ENCODE peak calls at places on chromosome X, in five cellular contexts. U, B, W, I and K are unnamed samples.

GRCh38 chrX:95346854-95347253 is 1337.8 kb upstream of the DIAPH2 start:
- DNase-seq in W (no peak), U (no peak), B (no peak), I (peak), K (no peak)

GRCh38 chrX:57329008-57329407 is 42.5 kb downstream of the FAAH2 start:
- DNase-seq in U (no peak), B (no peak), I (no peak), W (no peak), K (no peak)

GRCh38 chrX:56833626-56834025 is 104.6 kb downstream of the NBDY start:
- DNase-seq in U (no peak), W (no peak), B (no peak), I (no peak), K (no peak)

GRCh38 chrX:39689374-39690104 is 408.2 kb downstream of the BCOR start:
- DNase-seq in B (no peak), W (no peak), I (no peak), U (peak), K (no peak)

GRCh38 chrX:64908121-64908520 is 68.1 kb downstream of the ZC4H2 start:
- DNase-seq in I (no peak), U (no peak), W (no peak), B (no peak), K (no peak)

GRCh38 chrX:12702509-12703091 is 88.6 kb upstream of the PRPS2 start:
- DNase-seq in B (no peak), W (no peak), I (peak), U (no peak), K (no peak)

GRCh38 chrX:140354431-140355120 is 150.3 kb downstream of the SOX3 start:
- DNase-seq in W (no peak), U (no peak), I (no peak), B (no peak), K (no peak)

GRCh38 chrX:86047174-86047991 is at the start of gene CHM:
- DNase-seq in W (peak), U (peak), I (peak), B (peak), K (peak)

GRCh38 chrX:45900751-45901150 is 644.5 kb downstream of the ZNF674 start:
- DNase-seq in I (no peak), W (no peak), U (no peak), B (no peak), K (no peak)

GRCh38 chrX:33415454-33415853 is 204.1 kb upstream of the DMD start:
- DNase-seq in W (no peak), U (no peak), B (no peak), I (no peak), K (no peak)

GRCh38 chrX:10167573-10167972 is 10.8 kb downstream of the CLCN4 start:
- DNase-seq in I (no peak), U (no peak), B (no peak), W (no peak), K (no peak)

GRCh38 chrX:134743121-134743520 is 84.8 kb upstream of the PLAC1 start:
- DNase-seq in B (no peak), I (no peak), U (no peak), W (no peak), K (no peak)

GRCh38 chrX:20947411-20947912 is 426.8 kb upstream of the CNKSR2 start:
- DNase-seq in I (no peak), U (no peak), B (no peak), W (no peak), K (no peak)

GRCh38 chrX:129769467-129770154 is 10.1 kb upstream of the SASH3 start:
- DNase-seq in B (no peak), W (no peak), I (no peak), U (no peak), K (no peak)

GRCh38 chrX:128458888-128459287 is 406.7 kb upstream of the ACTRT1 start:
- DNase-seq in I (peak), U (no peak), W (no peak), B (no peak), K (peak)

GRCh38 chrX:127243654-127244053 is 424.1 kb downstream of the PRR32 start:
- DNase-seq in W (no peak), I (no peak), B (no peak), U (no peak), K (no peak)

GRCh38 chrX:71514367-71515038 is 18.4 kb upstream of the OGT start:
- DNase-seq in W (no peak), U (no peak), I (no peak), B (no peak), K (no peak)

GRCh38 chrX:2707334-2707760 is 16.3 kb downstream of the CD99 start:
- DNase-seq in W (peak), U (peak), I (peak), B (peak), K (peak)

GRCh38 chrX:148867596-148867995 is 367.2 kb downstream of the AFF2 start:
- DNase-seq in I (no peak), W (no peak), U (no peak), B (no peak), K (no peak)

GRCh38 chrX:40415675-40416074 is 165.1 kb upstream of the ATP6AP2 start:
- DNase-seq in U (peak), B (no peak), I (no peak), W (no peak), K (no peak)

GRCh38 chrX:68929332-68930150 is 100.7 kb downstream of the EFNB1 start:
- DNase-seq in U (no peak), I (peak), B (peak), W (peak), K (no peak)

GRCh38 chrX:126580877-126581276 is 28.3 kb upstream of the DCAF12L1 start:
- DNase-seq in B (no peak), I (no peak), W (no peak), U (no peak), K (no peak)

GRCh38 chrX:11698747-11699146 is 33.0 kb upstream of the ARHGAP6 start:
- DNase-seq in B (no peak), I (no peak), U (no peak), W (no peak), K (no peak)

GRCh38 chrX:132900631-132901030 is 57.8 kb downstream of the HS6ST2 start:
- DNase-seq in B (no peak), I (no peak), W (no peak), U (no peak), K (no peak)

GRCh38 chrX:147738260-147738659 is 173.5 kb upstream of the FMR1 start:
- DNase-seq in U (no peak), I (no peak), W (no peak), B (no peak), K (no peak)

GRCh38 chrX:39289827-39290226 is 488.6 kb downstream of the MID1IP1 start:
- DNase-seq in W (no peak), B (no peak), U (no peak), I (no peak), K (no peak)

GRCh38 chrX:40469316-40469715 is 111.5 kb upstream of the ATP6AP2 start:
- DNase-seq in W (no peak), I (no peak), B (no peak), U (no peak), K (no peak)

GRCh38 chrX:11351375-11352295 is 58.4 kb downstream of the AMELX start:
- DNase-seq in B (peak), I (no peak), U (no peak), W (peak), K (no peak)

GRCh38 chrX:8849945-8850344 is 48.8 kb upstream of the FAM9A start:
- DNase-seq in U (no peak), B (no peak), I (peak), W (no peak), K (no peak)

GRCh38 chrX:39900788-39901170 is 197.0 kb downstream of the BCOR start:
- DNase-seq in U (no peak), I (no peak), B (no peak), W (no peak), K (no peak)

GRCh38 chrX:79366888-79367749 is at the start of gene ITM2A:
- DNase-seq in W (peak), B (peak), U (peak), I (no peak), K (no peak)

GRCh38 chrX:70664726-70665125 is 220.1 kb downstream of the DLG3 start:
- DNase-seq in I (peak), W (no peak), U (no peak), B (no peak), K (peak)

GRCh38 chrX:78573630-78574029 is 85.5 kb downstream of the RTL3 start:
- DNase-seq in W (no peak), I (no peak), B (no peak), U (no peak), K (no peak)

GRCh38 chrX:56343664-56344063 is 111.5 kb downstream of the KLF8 start:
- DNase-seq in B (no peak), I (no peak), U (no peak), W (no peak), K (no peak)

GRCh38 chrX:19576742-19577141 is 61.4 kb upstream of the MAP3K15 start:
- DNase-seq in I (no peak), W (no peak), U (no peak), B (no peak), K (no peak)

GRCh38 chrX:121307441-121307840 is 260.0 kb downstream of the GLUD2 start:
- DNase-seq in U (no peak), I (no peak), B (no peak), W (no peak), K (no peak)

GRCh38 chrX:146363919-146364318 is 445.7 kb upstream of the CXorf51B start:
- DNase-seq in W (no peak), U (no peak), B (no peak), I (no peak), K (no peak)